ENCODE peak calls at places on chromosomes 11 and 22, in seven cellular contexts. R is Peyer's patch; N is body of pancreas; E is CD8-positive, alpha-beta memory T cell; A is breast epithelium; X is kidney; J is naive thymus-derived CD4-positive, alpha-beta T cell. G is an unnamed sample.

GRCh38 chr22:41857160-41857859 is 24.4 kb downstream of the SREBF2 start:
- DNase-seq in R (peak; percentile 73), N (peak; percentile 40), E (peak; percentile 59), A (no peak), X (no peak), J (peak; percentile 76), G (peak; percentile 61)

GRCh38 chr11:60994450-60995135 is 23.1 kb downstream of the CD6 start:
- DNase-seq in R (no peak), N (peak; percentile 28), E (no peak), A (no peak), X (peak; percentile 12), J (no peak), G (no peak)

GRCh38 chr22:27866136-27867091 is 52.6 kb downstream of the PITPNB start:
- DNase-seq in R (no peak), N (peak; percentile 58), E (no peak), A (no peak), X (no peak), J (no peak), G (no peak)

GRCh38 chr11:2816941-2817421 is 68.6 kb downstream of the CDKN1C start:
- DNase-seq in R (no peak), N (no peak), E (no peak), A (no peak), X (peak; percentile 73), J (no peak), G (no peak)

GRCh38 chr11:123313261-123313660 is 116.8 kb upstream of the GRAMD1B start:
- DNase-seq in R (no peak), N (no peak), E (no peak), A (no peak), X (no peak), J (no peak), G (no peak)

GRCh38 chr22:44667829-44668189 is 34.2 kb upstream of the PRR5 start:
- DNase-seq in R (peak; percentile 44), N (peak; percentile 22), E (peak; percentile 79), A (no peak), X (peak; percentile 50), J (peak; percentile 70), G (no peak)

GRCh38 chr11:33835143-33835878 is 56.6 kb downstream of the LMO2 start:
- DNase-seq in R (no peak), N (no peak), E (no peak), A (no peak), X (no peak), J (no peak), G (no peak)

GRCh38 chr11:106714179-106714578 is 304.1 kb downstream of the GUCY1A2 start:
- DNase-seq in R (no peak), N (no peak), E (no peak), A (no peak), X (no peak), J (no peak), G (no peak)

GRCh38 chr11:1749787-1750351 is 526 bp downstream of the IFITM10 start:
- DNase-seq in R (no peak), N (no peak), E (no peak), A (no peak), X (peak; percentile 82), J (no peak), G (no peak)

GRCh38 chr22:49453816-49454215 is 373.9 kb downstream of the BRD1 start:
- DNase-seq in R (no peak), N (no peak), E (no peak), A (no peak), X (no peak), J (no peak), G (no peak)

GRCh38 chr22:21919526-21920307 is 32.9 kb downstream of the PPM1F start:
- DNase-seq in R (no peak), N (no peak), E (no peak), A (no peak), X (peak; percentile 59), J (no peak), G (no peak)
- H3K4me1 ChIP-seq in R (peaks cover 6% of the 10 kb centered on the region), N (peaks cover 40% of the 10 kb centered on the region), E (no peaks in the 10 kb centered on the region), A (no peaks in the 10 kb centered on the region), X (peaks cover 5% of the 10 kb centered on the region), J (no peaks in the 10 kb centered on the region), G (no peaks in the 10 kb centered on the region)

DNA sequence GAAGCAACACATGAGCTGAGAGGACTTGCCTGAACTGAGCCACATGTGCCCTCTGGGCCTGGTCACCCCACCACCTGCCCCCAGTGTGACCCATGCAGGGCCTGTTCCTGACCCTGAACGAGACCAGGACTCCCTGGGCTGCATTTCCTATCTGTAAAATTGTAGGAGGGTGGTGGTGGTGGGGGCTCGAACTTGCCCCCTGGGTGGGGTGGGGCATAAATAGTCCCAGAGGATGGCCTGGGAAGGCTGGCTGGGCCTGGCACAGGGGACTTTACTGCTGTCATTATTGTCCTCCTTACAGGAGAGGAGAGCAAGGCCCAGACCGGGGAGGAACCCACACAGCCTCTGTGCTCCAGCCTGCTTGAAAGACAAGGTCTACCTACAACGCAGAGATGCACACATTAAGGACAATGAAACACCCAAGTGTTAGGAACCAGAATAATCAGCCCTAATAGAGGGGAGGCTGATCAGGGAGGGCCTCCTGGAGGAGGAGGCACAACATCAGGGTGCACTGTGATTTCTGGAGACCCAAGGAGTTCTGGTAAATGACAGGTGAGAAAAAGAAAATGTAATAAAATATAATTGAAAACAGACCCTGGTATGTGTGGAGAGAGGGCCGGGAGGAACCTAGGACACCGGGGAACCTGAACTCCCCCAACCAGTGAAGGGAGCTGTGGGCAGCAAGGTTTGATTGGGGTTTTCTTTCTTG is 2.8 kb upstream of the AIFM3 start:
- DNase-seq in R (no peak), N (no peak), E (no peak), A (no peak), X (no peak), J (no peak), G (no peak)
- H3K4me3 ChIP-seq in R (no peak overlapping the region), N (no peak overlapping the region), E (no peak overlapping the region), A (peak overlapping the region; percentile 50), X (no peak overlapping the region), J (no peak overlapping the region), G (peak overlapping the region; percentile 12)

DNA sequence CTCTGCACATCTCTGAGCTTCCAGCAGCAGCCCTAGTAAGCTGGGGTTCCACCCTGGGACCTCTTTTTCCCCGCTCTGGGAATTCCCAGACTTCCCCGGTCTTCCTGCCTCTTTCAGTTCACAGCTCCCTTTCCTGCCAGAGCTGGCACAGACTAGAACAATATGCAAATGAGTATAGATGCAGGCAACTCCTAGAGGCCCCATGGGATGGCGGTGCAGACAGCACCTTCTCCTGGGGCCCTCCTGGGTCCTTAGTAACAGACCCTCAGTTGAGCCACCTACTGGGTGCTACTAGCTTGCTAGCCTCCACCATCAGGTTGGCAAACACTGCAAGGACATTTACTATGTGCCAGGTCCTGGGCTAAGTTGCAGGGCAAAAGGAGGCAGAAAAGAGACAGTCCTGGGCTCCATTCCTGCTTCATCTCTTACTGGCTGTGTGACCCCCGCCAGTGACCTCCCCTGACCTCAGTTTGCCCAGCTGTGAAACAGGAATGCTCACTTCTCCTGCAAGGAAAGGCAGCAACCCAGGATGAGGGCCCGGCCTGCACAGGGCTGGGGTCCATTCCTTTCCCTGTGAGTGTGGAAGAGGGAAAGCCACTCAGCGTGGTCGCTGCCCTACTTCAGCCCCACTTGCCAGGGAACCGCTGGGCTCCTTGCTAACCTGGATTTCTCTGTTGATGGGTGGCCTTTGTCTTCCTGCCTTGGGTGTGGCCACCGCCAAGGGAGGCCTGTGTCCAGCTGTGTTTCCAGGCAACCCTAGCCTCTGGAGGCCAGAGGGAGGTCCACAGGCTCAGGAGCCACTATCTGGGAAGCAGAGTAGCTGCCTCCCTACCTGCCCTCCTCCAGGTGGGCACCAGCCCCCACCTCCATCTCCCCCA is 7.3 kb downstream of the RELT start:
- DNase-seq in R (peak; percentile 70), N (no peak), E (no peak), A (no peak), X (no peak), J (no peak), G (no peak)
- H3K4me1 ChIP-seq in R (peaks cover 29% of the 10 kb centered on the region), N (peaks cover 11% of the 10 kb centered on the region), E (peaks cover 42% of the 10 kb centered on the region), A (no peaks in the 10 kb centered on the region), X (peaks cover 12% of the 10 kb centered on the region), J (peaks cover 39% of the 10 kb centered on the region), G (peaks cover 4% of the 10 kb centered on the region)

GRCh38 chr11:108959124-108959761 is 294.4 kb downstream of the DDX10 start:
- DNase-seq in R (no peak), N (no peak), E (no peak), A (no peak), X (no peak), J (no peak), G (no peak)
- H3K4me3 ChIP-seq in R (no peak overlapping the region), N (no peak overlapping the region), E (no peak overlapping the region), A (no peak overlapping the region), X (no peak overlapping the region), J (no peak overlapping the region), G (no peak overlapping the region)

DNA sequence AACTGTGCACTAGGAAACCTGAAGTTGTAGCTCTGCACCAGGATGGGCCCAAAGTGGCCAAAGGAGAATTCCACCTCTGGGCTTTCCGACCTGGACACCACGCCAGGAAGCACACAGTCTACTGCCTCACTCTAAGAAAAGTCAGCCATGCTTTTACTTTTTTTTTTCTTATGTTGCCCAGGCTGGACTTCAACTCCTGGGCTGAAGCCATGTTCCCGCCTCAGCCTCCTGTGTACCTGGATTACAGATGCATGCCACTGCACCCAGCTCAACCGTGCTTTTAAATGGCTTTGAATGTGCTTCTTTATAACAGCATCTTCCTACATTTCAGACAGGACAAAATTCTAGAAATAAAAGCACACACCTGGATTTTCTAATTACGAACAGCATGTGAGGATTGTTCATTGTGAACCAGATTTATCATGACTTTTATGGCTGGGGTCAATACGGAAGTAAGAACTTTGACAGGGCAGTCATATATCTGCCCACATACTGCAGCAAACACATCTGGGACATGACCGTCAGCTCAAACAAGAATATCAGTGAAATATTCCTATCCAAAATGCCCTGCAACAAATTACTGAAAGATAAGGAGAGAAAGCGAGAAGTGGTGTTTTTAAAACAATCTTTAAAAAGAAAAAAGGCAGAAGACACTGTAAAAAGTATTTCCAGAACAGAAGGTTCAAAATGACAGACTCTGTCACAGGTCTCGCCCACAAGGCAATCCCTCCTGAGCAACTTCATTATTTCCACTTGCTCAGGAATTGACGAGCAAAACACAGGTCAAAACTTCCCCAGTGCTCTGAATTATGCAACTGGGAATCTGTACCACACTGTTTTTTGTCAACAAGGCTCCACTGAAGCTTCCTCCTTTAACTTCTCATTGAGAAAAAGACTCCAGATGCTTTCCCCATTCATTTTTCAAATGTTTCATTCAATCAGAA is 42.1 kb downstream of the PACSIN2 start:
- DNase-seq in R (no peak), N (peak; percentile 71), E (no peak), A (no peak), X (no peak), J (no peak), G (no peak)
- H3K4me1 ChIP-seq in R (peaks cover 35% of the 10 kb centered on the region), N (peaks cover 46% of the 10 kb centered on the region), E (peaks cover 2% of the 10 kb centered on the region), A (peaks cover 8% of the 10 kb centered on the region), X (peaks cover 8% of the 10 kb centered on the region), J (no peaks in the 10 kb centered on the region), G (peaks cover 9% of the 10 kb centered on the region)

G was measured in Caco-2.